ENCODE peak calls at places on chromosomes 2 and 18, in four cellular contexts. K is HCT116, N is SK-N-SH, P is K562. Y is an unnamed sample.

GRCh38 chr2:233140913-233141469 is 80.8 kb downstream of the INPP5D start:
- DNase-seq in K (no peak), N (no peak), P (no peak), Y (no peak)

GRCh38 chr2:237134321-237134720 is 48.6 kb downstream of the COPS8 start:
- DNase-seq in K (no peak), N (no peak), P (no peak), Y (no peak)

GRCh38 chr2:24342110-24342910 is 18.0 kb downstream of the ITSN2 start:
- DNase-seq in K (no peak), N (no peak), P (no peak), Y (no peak)

GRCh38 chr2:227000123-227000522 is 163.9 kb downstream of the COL4A4 start:
- DNase-seq in K (no peak), N (no peak), P (no peak), Y (no peak)

GRCh38 chr2:111135910-111136297 is 15.2 kb downstream of the BCL2L11 start:
- DNase-seq in K (no peak), N (no peak), P (peak; percentile 25), Y (peak; percentile 29)

GRCh38 chr18:48020337-48021250 is 90.1 kb upstream of the SMAD2 start:
- DNase-seq in K (no peak), N (no peak), P (no peak), Y (no peak)

GRCh38 chr2:143954208-143954607 is 565.7 kb downstream of the ZEB2 start:
- DNase-seq in K (no peak), N (no peak), P (no peak), Y (no peak)

GRCh38 chr18:79572848-79573451 is 106.7 kb upstream of the CTDP1 start:
- DNase-seq in K (no peak), N (no peak), P (no peak), Y (no peak)

GRCh38 chr2:232541961-232542714 is 2.6 kb downstream of the CHRNG start:
- DNase-seq in K (no peak), N (no peak), P (peak; percentile 20), Y (no peak)

GRCh38 chr2:205650450-205650849 is 31.9 kb upstream of the NRP2 start:
- DNase-seq in K (no peak), N (no peak), P (no peak), Y (no peak)

GRCh38 chr18:60568211-60568610 is 195.6 kb upstream of the MC4R start:
- DNase-seq in K (no peak), N (no peak), P (no peak), Y (no peak)

GRCh38 chr2:71971493-71971892 is 176.2 kb downstream of the CYP26B1 start:
- DNase-seq in K (no peak), N (no peak), P (no peak), Y (no peak)

GRCh38 chr18:25650201-25650941 is 298.4 kb upstream of the ZNF521 start:
- DNase-seq in K (no peak), N (no peak), P (no peak), Y (peak; percentile 67)

GRCh38 chr2:134212726-134213125 is 41.1 kb upstream of the MGAT5 start:
- DNase-seq in K (no peak), N (no peak), P (no peak), Y (no peak)

GRCh38 chr2:111121028-111121872 is 536 bp downstream of the BCL2L11 start:
- DNase-seq in K (no peak), N (peak; percentile 66), P (peak; percentile 51), Y (peak; percentile 35)

GRCh38 chr2:20453087-20453486 is 6.2 kb downstream of the RHOB start:
- DNase-seq in K (no peak), N (no peak), P (no peak), Y (no peak)

GRCh38 chr2:85765081-85765731 is 11.4 kb downstream of the ATOH8 start:
- DNase-seq in K (no peak), N (peak; percentile 60), P (no peak), Y (no peak)

GRCh38 chr18:56068030-56068671 is 480.2 kb upstream of the TCF4 start:
- DNase-seq in K (no peak), N (peak; percentile 31), P (no peak), Y (no peak)

GRCh38 chr2:221958224-221958623 is 340.6 kb downstream of the PAX3 start:
- DNase-seq in K (no peak), N (no peak), P (no peak), Y (no peak)

GRCh38 chr2:177535968-177536514 is 143.5 kb downstream of the AGPS start:
- DNase-seq in K (no peak), N (no peak), P (no peak), Y (no peak)

GRCh38 chr2:154692927-154693326 is 5.6 kb upstream of the KCNJ3 start:
- DNase-seq in K (peak; percentile 16), N (no peak), P (no peak), Y (no peak)

GRCh38 chr2:190266314-190266713 is 53.3 kb downstream of the HIBCH start:
- DNase-seq in K (no peak), N (no peak), P (no peak), Y (no peak)

GRCh38 chr2:109447811-109448210 is 166.0 kb downstream of the SEPTIN10 start:
- DNase-seq in K (no peak), N (peak; percentile 58), P (no peak), Y (no peak)

GRCh38 chr2:7835693-7836680 is 845.9 kb upstream of the ID2 start:
- DNase-seq in K (no peak), N (no peak), P (no peak), Y (peak; percentile 65)

GRCh38 chr2:119782308-119783027 is 22.7 kb downstream of the PTPN4 start:
- DNase-seq in K (no peak), N (no peak), P (no peak), Y (no peak)

GRCh38 chr2:8675543-8675942 is 6.3 kb upstream of the ID2 start:
- DNase-seq in K (no peak), N (no peak), P (no peak), Y (peak; percentile 82)

GRCh38 chr2:121099329-121100318 is 185.4 kb downstream of the TFCP2L1 start:
- DNase-seq in K (peak; percentile 18), N (peak; percentile 65), P (no peak), Y (no peak)

GRCh38 chr2:71521436-71521950 is 68.1 kb downstream of the DYSF start:
- DNase-seq in K (no peak), N (no peak), P (no peak), Y (no peak)

GRCh38 chr2:45067859-45068642 is 58.8 kb upstream of the SIX2 start:
- DNase-seq in K (no peak), N (no peak), P (no peak), Y (no peak)

GRCh38 chr2:133993160-133993559 is 260.7 kb upstream of the MGAT5 start:
- DNase-seq in K (no peak), N (peak; percentile 26), P (no peak), Y (no peak)

GRCh38 chr2:112920923-112921532 is 10.1 kb downstream of the IL37 start:
- DNase-seq in K (peak; percentile 49), N (no peak), P (no peak), Y (no peak)

GRCh38 chr2:9658972-9659371 is 28.2 kb upstream of the YWHAQ start:
- DNase-seq in K (no peak), N (no peak), P (no peak), Y (no peak)

DNA sequence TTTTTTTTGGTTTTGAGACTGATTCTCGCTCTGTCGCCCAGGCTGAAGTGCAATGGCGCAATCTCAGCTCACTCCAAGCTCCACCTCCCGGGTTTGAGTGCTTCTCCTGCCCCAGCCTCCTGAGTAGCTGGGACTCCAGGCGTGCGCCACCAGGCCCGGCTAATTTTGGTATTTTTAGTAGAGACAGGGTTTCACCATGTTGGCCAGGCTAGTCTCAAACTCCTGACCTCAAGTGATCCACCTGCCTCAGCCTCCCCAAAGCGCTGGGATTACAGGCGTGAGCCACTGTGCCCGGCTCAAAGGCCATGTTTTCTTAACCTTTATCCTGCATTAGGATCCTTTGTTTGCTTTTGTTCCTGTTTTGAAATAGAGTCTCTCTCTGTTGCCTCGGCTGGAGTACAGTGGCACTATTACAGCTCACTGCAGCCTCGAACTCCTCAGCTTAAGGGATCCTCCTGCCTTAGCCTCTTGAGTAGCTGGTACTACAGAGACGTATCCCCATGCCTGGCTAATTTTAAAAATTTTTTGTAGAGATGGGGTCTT is 41.0 kb downstream of the NPC1 start:
- DNase-seq in K (no peak), N (no peak), P (no peak), Y (peak; percentile 79)
- TF ChIP-seq ZBTB33 in K (no peak), N (no peak), P (no peak), Y (peak; percentile 87)

GRCh38 chr2:215055891-215056290 is 82.5 kb downstream of the ABCA12 start:
- DNase-seq in K (no peak), N (no peak), P (no peak), Y (no peak)

GRCh38 chr2:215063526-215063925 is 74.9 kb downstream of the ABCA12 start:
- DNase-seq in K (no peak), N (no peak), P (no peak), Y (no peak)

GRCh38 chr2:215060851-215061541 is 77.4 kb downstream of the ABCA12 start:
- DNase-seq in K (no peak), N (peak; percentile 16), P (no peak), Y (no peak)

DNA sequence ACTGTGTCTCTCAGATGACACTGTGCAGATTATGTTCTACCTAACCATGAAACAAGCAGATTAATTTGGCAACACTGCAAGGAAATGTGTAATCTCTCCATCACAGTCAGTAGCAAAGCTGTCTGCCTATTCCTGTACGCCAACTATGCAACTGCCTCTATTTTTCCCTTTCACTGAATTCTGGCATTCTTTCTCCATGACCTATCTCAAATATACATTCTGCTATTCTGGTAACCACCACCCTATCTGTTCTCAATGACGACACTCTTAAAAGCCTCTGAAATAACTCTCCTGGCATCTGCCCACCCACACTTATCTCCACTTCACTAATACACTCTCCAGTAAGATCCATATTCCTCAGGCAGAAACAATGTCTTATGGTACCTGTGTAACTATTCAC is 78.7 kb downstream of the ABCA12 start:
- DNase-seq in K (no peak), N (peak; percentile 4), P (no peak), Y (no peak)
- TF ChIP-seq ELF1 in K (no peak), N (no peak), P (no peak), Y (no peak)

GRCh38 chr18:8805552-8805951 is 100.2 kb downstream of the MTCL1 start:
- DNase-seq in K (no peak), N (no peak), P (no peak), Y (no peak)
- TF ChIP-seq ZBTB33 in K (no peak), N (no peak), P (no peak), Y (no peak)

GRCh38 chr2:159202568-159203071 is 83.9 kb downstream of the WDSUB1 start:
- DNase-seq in K (no peak), N (no peak), P (no peak), Y (peak; percentile 20)

GRCh38 chr2:159204381-159204780 is 82.1 kb downstream of the WDSUB1 start:
- DNase-seq in K (no peak), N (no peak), P (no peak), Y (no peak)

GRCh38 chr2:159208449-159208848 is 78.1 kb downstream of the WDSUB1 start:
- DNase-seq in K (no peak), N (no peak), P (peak; percentile 39), Y (no peak)

GRCh38 chr2:159209341-159210306 is 76.9 kb downstream of the WDSUB1 start:
- DNase-seq in K (no peak), N (no peak), P (no peak), Y (no peak)

DNA sequence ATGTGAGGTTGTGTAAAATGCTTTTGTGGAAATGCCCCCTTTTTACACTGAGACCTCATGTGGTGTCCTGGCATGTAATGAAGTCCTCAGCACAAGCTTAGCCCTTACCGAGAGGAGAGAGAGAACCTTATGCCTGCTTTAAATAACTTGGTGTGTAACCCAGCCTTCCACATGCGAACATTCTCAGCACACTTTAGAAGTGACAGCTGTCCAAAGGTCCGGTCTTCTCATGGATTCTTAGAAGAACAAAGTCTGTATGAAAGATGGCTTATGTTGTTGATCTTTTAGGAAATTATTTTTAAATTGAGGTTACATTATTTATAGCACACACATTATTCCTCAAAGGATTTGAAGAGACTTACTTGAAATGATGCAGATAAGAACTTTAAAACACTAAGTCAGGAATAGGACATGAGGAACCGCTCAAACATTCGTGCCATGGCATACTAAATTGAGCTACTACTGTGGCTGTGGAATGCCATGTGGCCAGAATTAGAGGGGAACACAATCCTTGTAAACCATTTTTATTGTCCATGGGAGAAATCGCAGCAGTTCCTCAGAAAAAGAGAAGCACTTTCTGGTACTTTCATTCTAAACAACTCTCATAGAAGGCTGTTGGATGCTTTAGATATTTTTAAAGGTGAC is 79.6 kb downstream of the WDSUB1 start:
- DNase-seq in K (no peak), N (no peak), P (no peak), Y (no peak)
- TF ChIP-seq ELF1 in K (no peak), N (no peak), P (no peak), Y (no peak)